ENCODE peak calls at places on chromosomes 11 and 22, in nine cellular contexts. One of them, this sample, is unnamed.

GRCh38 chr22:17569971-17570511 is 6.7 kb downstream of the SLC25A18 start:
- DNase-seq in T-helper 9 cell: no peak
- DNase-seq in non-pigmented ciliary epithelial cell: no peak
- DNase-seq in MG63: peak; percentile 36
- DNase-seq in GDM1: no peak
- DNase-seq in left ventricle myocardium inferior: no peak
- DNase-seq in HEK293T: no peak
- DNase-seq in astrocyte: peak; percentile 23
- DNase-seq in B cell: no peak
- DNase-seq in this sample: no peak

GRCh38 chr11:86553322-86553721 is 119.1 kb downstream of the ME3 start:
- DNase-seq in astrocyte: no peak
- DNase-seq in GDM1: no peak
- DNase-seq in non-pigmented ciliary epithelial cell: no peak
- DNase-seq in MG63: no peak
- DNase-seq in T-helper 9 cell: no peak
- DNase-seq in left ventricle myocardium inferior: no peak
- DNase-seq in HEK293T: no peak
- DNase-seq in B cell: no peak
- DNase-seq in this sample: no peak

GRCh38 chr11:69370984-69371709 is 77.2 kb downstream of the MYEOV start:
- DNase-seq in HEK293T: no peak
- DNase-seq in non-pigmented ciliary epithelial cell: no peak
- DNase-seq in GDM1: no peak
- DNase-seq in T-helper 9 cell: no peak
- DNase-seq in left ventricle myocardium inferior: peak; percentile 1
- DNase-seq in MG63: no peak
- DNase-seq in astrocyte: no peak
- DNase-seq in B cell: no peak
- DNase-seq in this sample: no peak

GRCh38 chr11:87173185-87174039 is 135.7 kb downstream of the TMEM135 start:
- DNase-seq in left ventricle myocardium inferior: no peak
- DNase-seq in T-helper 9 cell: no peak
- DNase-seq in astrocyte: peak; percentile 75
- DNase-seq in GDM1: no peak
- DNase-seq in MG63: peak; percentile 51
- DNase-seq in non-pigmented ciliary epithelial cell: peak; percentile 41
- DNase-seq in B cell: no peak
- DNase-seq in HEK293T: peak; percentile 35
- DNase-seq in this sample: no peak

GRCh38 chr11:124098142-124098541 is 17.1 kb upstream of the VWA5A start:
- DNase-seq in non-pigmented ciliary epithelial cell: no peak
- DNase-seq in HEK293T: no peak
- DNase-seq in T-helper 9 cell: no peak
- DNase-seq in astrocyte: no peak
- DNase-seq in B cell: no peak
- DNase-seq in MG63: no peak
- DNase-seq in GDM1: no peak
- DNase-seq in left ventricle myocardium inferior: no peak
- DNase-seq in this sample: no peak

GRCh38 chr11:20163778-20164133 is 3.5 kb upstream of the DBX1 start:
- DNase-seq in GDM1: no peak
- DNase-seq in HEK293T: no peak
- DNase-seq in MG63: no peak
- DNase-seq in B cell: no peak
- DNase-seq in non-pigmented ciliary epithelial cell: no peak
- DNase-seq in astrocyte: no peak
- DNase-seq in left ventricle myocardium inferior: no peak
- DNase-seq in T-helper 9 cell: no peak
- DNase-seq in this sample: no peak

GRCh38 chr11:47071871-47072270 is 104.8 kb downstream of the ARFGAP2 start:
- DNase-seq in HEK293T: no peak
- DNase-seq in GDM1: no peak
- DNase-seq in left ventricle myocardium inferior: peak; percentile 29
- DNase-seq in T-helper 9 cell: no peak
- DNase-seq in non-pigmented ciliary epithelial cell: no peak
- DNase-seq in astrocyte: no peak
- DNase-seq in MG63: no peak
- DNase-seq in B cell: no peak
- DNase-seq in this sample: no peak

GRCh38 chr11:110921742-110922200 is 209.5 kb upstream of the ARHGAP20 start:
- DNase-seq in T-helper 9 cell: no peak
- DNase-seq in HEK293T: no peak
- DNase-seq in astrocyte: peak; percentile 67
- DNase-seq in B cell: no peak
- DNase-seq in MG63: peak; percentile 7
- DNase-seq in non-pigmented ciliary epithelial cell: no peak
- DNase-seq in left ventricle myocardium inferior: no peak
- DNase-seq in GDM1: no peak
- DNase-seq in this sample: no peak

GRCh38 chr11:75469785-75470405 is 36.9 kb upstream of the KLHL35 start:
- DNase-seq in astrocyte: no peak
- DNase-seq in T-helper 9 cell: no peak
- DNase-seq in MG63: no peak
- DNase-seq in non-pigmented ciliary epithelial cell: no peak
- DNase-seq in HEK293T: no peak
- DNase-seq in GDM1: no peak
- DNase-seq in B cell: no peak
- DNase-seq in left ventricle myocardium inferior: no peak
- DNase-seq in this sample: no peak

This sample was measured in effector CD4-positive, alpha-beta T cell.